ENCODE peak calls at places on chromosomes 4 and X, in seven cellular contexts. C is GM23248, P is cardiac muscle cell, L is upper lobe of left lung, O is fibroblast of lung, I is tibial artery, Z is SK-N-MC. X is an unnamed sample.

GRCh38 chr4:117678861-117679260 is 355.4 kb upstream of the NDST3 start:
- DNase-seq in L (no peak), Z (no peak), C (no peak), O (no peak), I (no peak), P (no peak), X (no peak)

GRCh38 chr4:146330392-146330791 is 116.1 kb downstream of the REELD1 start:
- DNase-seq in O (peak), I (no peak), Z (no peak), L (no peak), C (peak), P (no peak), X (no peak)

GRCh38 chr4:10116625-10117423 is at the start of gene WDR1:
- DNase-seq in Z (peak), P (peak), O (peak), L (peak), I (peak), C (peak), X (peak)

GRCh38 chr4:120509222-120509621 is 413.3 kb downstream of the PRDM5 start:
- DNase-seq in Z (no peak), O (no peak), P (no peak), C (no peak), I (no peak), L (no peak), X (no peak)

GRCh38 chr4:35649784-35650183 is 594.5 kb downstream of the ARAP2 start:
- DNase-seq in L (no peak), Z (no peak), O (no peak), P (no peak), C (no peak), I (no peak), X (no peak)

GRCh38 chrX:16970977-16971376 is 24.5 kb downstream of the REPS2 start:
- DNase-seq in I (no peak), L (no peak), Z (no peak), P (no peak), C (peak), O (peak), X (no peak)

GRCh38 chr4:10074767-10075105 is 41.9 kb downstream of the WDR1 start:
- DNase-seq in Z (no peak), C (peak), L (no peak), P (peak), I (peak), O (peak), X (peak)

GRCh38 chrX:130523460-130524394 is 121.9 kb downstream of the RBMX2 start:
- DNase-seq in L (peak), I (peak), O (peak), P (peak), C (no peak), Z (no peak), X (peak)

GRCh38 chr4:101037249-101037648 is 310.1 kb downstream of the PPP3CA start:
- DNase-seq in O (no peak), L (no peak), C (no peak), P (no peak), Z (no peak), I (no peak), X (no peak)

GRCh38 chrX:40483502-40483901 is 97.3 kb upstream of the ATP6AP2 start:
- DNase-seq in L (no peak), P (no peak), O (no peak), C (no peak), Z (no peak), I (no peak), X (no peak)

GRCh38 chr4:72701987-72702819 is 133.2 kb upstream of the ADAMTS3 start:
- DNase-seq in O (peak), I (no peak), P (peak), L (no peak), C (peak), Z (peak), X (no peak)

GRCh38 chr4:126779446-126780166 is 853.2 kb upstream of the INTU start:
- DNase-seq in O (no peak), Z (no peak), I (no peak), L (peak), C (peak), P (no peak), X (no peak)

GRCh38 chr4:8727131-8727530 is 134.6 kb downstream of the CPZ start:
- DNase-seq in I (no peak), Z (no peak), O (no peak), L (no peak), P (no peak), C (no peak), X (peak)

GRCh38 chrX:8987672-8988250 is 46.2 kb downstream of the FAM9B start:
- DNase-seq in C (no peak), O (no peak), I (no peak), P (no peak), Z (no peak), L (no peak), X (no peak)

GRCh38 chr4:78644744-78645330 is 93.3 kb downstream of the ANXA3 start:
- DNase-seq in I (peak), P (peak), Z (no peak), C (peak), L (no peak), O (peak), X (peak)

GRCh38 chrX:49901068-49901467 is 21.3 kb upstream of the CLCN5 start:
- DNase-seq in P (no peak), L (no peak), C (no peak), O (no peak), I (no peak), Z (no peak), X (no peak)

GRCh38 chr4:185134176-185134869 is 8.7 kb upstream of the SLC25A4 start:
- DNase-seq in L (no peak), O (peak), P (peak), C (peak), I (no peak), Z (peak), X (no peak)

GRCh38 chrX:53128097-53128749 is 34.3 kb downstream of the KANTR start:
- DNase-seq in P (no peak), C (peak), O (peak), Z (no peak), I (no peak), L (no peak), X (no peak)

GRCh38 chr4:110270492-110271197 is 72.2 kb upstream of the ELOVL6 start:
- DNase-seq in P (no peak), I (no peak), L (no peak), O (peak), Z (no peak), C (peak), X (no peak)

GRCh38 chr4:54229631-54230478 is 762 bp downstream of the PDGFRA start:
- DNase-seq in I (peak), P (peak), O (peak), L (peak), C (peak), Z (no peak), X (no peak)

GRCh38 chr4:69057620-69058409 is 38.5 kb upstream of the UGT2B7 start:
- DNase-seq in L (no peak), P (peak), Z (no peak), I (no peak), O (peak), C (no peak), X (no peak)

GRCh38 chrX:11427082-11428033 is 134.1 kb downstream of the AMELX start:
- DNase-seq in P (peak), O (peak), Z (no peak), I (peak), L (peak), C (peak), X (no peak)

GRCh38 chr4:26891867-26892266 is 31.2 kb downstream of the STIM2 start:
- DNase-seq in C (no peak), Z (no peak), O (no peak), P (no peak), L (no peak), I (no peak), X (no peak)

GRCh38 chr4:40121515-40121914 is 64.9 kb downstream of the N4BP2 start:
- DNase-seq in C (peak), O (peak), P (no peak), L (no peak), I (no peak), Z (no peak), X (no peak)

GRCh38 chr4:40333921-40334352 is 1.2 kb upstream of the CHRNA9 start:
- DNase-seq in C (peak), O (peak), I (no peak), Z (no peak), P (no peak), L (no peak), X (no peak)

GRCh38 chr4:111450867-111451266 is 694.4 kb upstream of the FAM241A start:
- DNase-seq in L (no peak), C (peak), Z (no peak), P (no peak), I (no peak), O (no peak), X (no peak)

GRCh38 chr4:186587416-186588018 is 32.1 kb upstream of the MTNR1A start:
- DNase-seq in L (no peak), C (peak), P (peak), I (peak), O (peak), Z (no peak), X (peak)

GRCh38 chrX:96685205-96686099 is 810 bp downstream of the DIAPH2 start:
- DNase-seq in L (no peak), C (peak), I (peak), P (peak), Z (no peak), O (peak), X (peak)

GRCh38 chr4:108902769-108903168 is 139.9 kb upstream of the ETNPPL start:
- DNase-seq in L (no peak), P (no peak), Z (no peak), O (no peak), I (no peak), C (no peak), X (no peak)

GRCh38 chr4:16001484-16001858 is 38.5 kb upstream of the FGFBP2 start:
- DNase-seq in I (peak), L (no peak), C (peak), Z (no peak), O (peak), P (peak), X (peak)

GRCh38 chr4:26900765-26901164 is 40.1 kb downstream of the STIM2 start:
- DNase-seq in Z (no peak), L (no peak), C (no peak), O (no peak), I (no peak), P (no peak), X (no peak)

GRCh38 chr4:2689825-2690700 is 66.1 kb downstream of the TNIP2 start:
- DNase-seq in L (peak), Z (no peak), P (no peak), O (no peak), I (peak), C (no peak), X (no peak)

GRCh38 chrX:151505796-151506195 is 57.7 kb upstream of the PASD1 start:
- DNase-seq in C (peak), L (no peak), P (peak), I (no peak), Z (no peak), O (no peak), X (no peak)

GRCh38 chr4:40722576-40723161 is 27.1 kb upstream of the NSUN7 start:
- DNase-seq in I (no peak), C (no peak), Z (no peak), L (no peak), O (no peak), P (no peak), X (no peak)

GRCh38 chrX:131830400-131831184 is 192.5 kb upstream of the STK26 start:
- DNase-seq in P (peak), I (peak), Z (no peak), L (no peak), C (peak), O (peak), X (peak)

GRCh38 chr4:6308890-6309643 is 39.4 kb downstream of the WFS1 start:
- DNase-seq in C (peak), O (no peak), I (no peak), Z (no peak), L (peak), P (peak), X (no peak)
- H3K4me3 ChIP-seq in C (peak), O (no peak), I (peak), Z (no peak), L (peak), P (peak), X (peak)

DNA sequence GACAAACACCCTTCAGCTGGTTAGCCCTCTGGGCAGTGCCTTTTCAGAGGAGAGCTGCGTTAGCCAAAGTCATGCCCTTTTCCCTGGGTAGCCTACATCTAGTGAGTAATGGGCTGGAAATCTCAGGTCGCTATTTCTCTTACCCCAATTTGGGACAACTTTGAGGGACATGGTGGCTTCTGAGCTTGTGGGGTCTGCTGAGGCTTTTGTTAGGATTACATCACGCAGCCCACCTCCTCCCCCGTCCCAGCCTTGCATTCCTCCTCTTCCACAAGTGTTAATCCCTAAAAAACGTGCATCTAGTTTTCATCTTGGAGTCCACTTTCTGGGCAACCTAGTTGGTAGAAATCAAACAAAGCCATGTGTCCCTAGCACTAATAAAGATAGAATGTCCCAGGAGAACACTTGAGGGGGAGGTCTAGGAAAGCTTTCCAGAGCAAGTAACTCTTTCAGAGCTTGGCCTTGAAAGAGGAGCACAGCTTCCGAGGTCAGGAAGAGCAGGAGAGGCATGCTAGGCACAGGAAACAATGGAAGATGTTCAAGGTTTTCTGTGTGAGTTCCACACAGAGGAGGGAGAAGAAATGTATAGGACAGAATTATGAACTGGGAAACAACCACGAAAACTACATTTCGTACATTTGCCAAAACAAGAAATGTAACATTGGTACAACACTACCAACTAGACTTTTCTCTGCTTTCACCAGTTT is 2.8 kb downstream of the MRFAP1 start:
- DNase-seq in Z (no peak), P (no peak), C (no peak), O (no peak), I (no peak), L (no peak), X (no peak)
- H3K27ac ChIP-seq in Z (peak), P (no peak), C (peak), O (no peak), I (peak), L (no peak), X (no peak)

GRCh38 chrX:101025126-101025525 is 26.8 kb downstream of the TRMT2B start:
- DNase-seq in C (peak), I (no peak), P (no peak), L (no peak), O (no peak), Z (no peak), X (no peak)

GRCh38 chrX:101028562-101028961 is 23.3 kb downstream of the TRMT2B start:
- DNase-seq in Z (no peak), P (no peak), L (no peak), I (no peak), C (no peak), O (no peak), X (no peak)

DNA sequence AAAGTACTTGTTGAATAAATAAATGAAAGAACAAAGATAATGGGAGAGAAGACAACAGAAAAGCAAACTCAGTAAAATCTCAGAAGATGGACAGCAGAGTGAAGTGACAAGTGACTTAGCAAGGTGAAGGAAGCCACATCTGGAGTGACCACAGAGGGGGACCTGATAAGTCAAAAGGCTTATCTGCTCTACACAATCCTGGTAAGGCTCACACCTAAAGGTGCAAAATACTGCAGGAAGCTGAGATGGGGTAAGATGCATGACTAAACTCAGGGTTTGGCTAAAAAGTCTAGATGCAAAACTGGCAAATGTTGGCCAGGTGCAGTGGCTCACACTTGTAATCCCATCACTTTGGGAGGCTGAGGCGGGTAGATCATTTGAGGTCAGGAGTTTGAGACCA is 22.2 kb downstream of the TRMT2B start:
- DNase-seq in O (no peak), I (no peak), P (no peak), Z (no peak), C (no peak), L (no peak), X (no peak)
- H3K4me3 ChIP-seq in O (no peak), I (no peak), P (no peak), Z (no peak), C (no peak), L (no peak), X (no peak)

GRCh38 chr4:21915761-21916160 is 32.8 kb downstream of the KCNIP4 start:
- DNase-seq in P (no peak), L (no peak), I (no peak), Z (no peak), O (no peak), C (no peak), X (no peak)
- H3K27ac ChIP-seq in P (no peak), L (no peak), I (no peak), Z (no peak), O (no peak), C (no peak), X (no peak)